ENCODE peak calls at places on chromosomes 6 and 20, in five cellular contexts. One of them, this sample, is unnamed.
A peak's percentile ranks its signal among the peaks of the same experiment; 100 is the strongest.

GRCh38 chr20:19922716-19923115 is 94.4 kb upstream of the NAA20 start:
- DNase-seq in K562: no peak
- DNase-seq in Panc1: no peak
- DNase-seq in Peyer's patch: no peak
- DNase-seq in A549: no peak
- DNase-seq in this sample: no peak

GRCh38 chr20:32970115-32970972 is 33.9 kb downstream of the SUN5 start:
- DNase-seq in Peyer's patch: no peak
- DNase-seq in Panc1: no peak
- DNase-seq in A549: no peak
- DNase-seq in K562: no peak
- DNase-seq in this sample: no peak

GRCh38 chr6:14930366-14930989 is 315.4 kb upstream of the JARID2 start:
- DNase-seq in Panc1: no peak
- DNase-seq in Peyer's patch: no peak
- DNase-seq in A549: no peak
- DNase-seq in K562: no peak
- DNase-seq in this sample: no peak

GRCh38 chr6:143224516-143224915 is 163.8 kb downstream of the AIG1 start:
- DNase-seq in A549: no peak
- DNase-seq in Peyer's patch: no peak
- DNase-seq in Panc1: no peak
- DNase-seq in K562: no peak
- DNase-seq in this sample: no peak

GRCh38 chr6:73382462-73383113 is 12.0 kb upstream of the DDX43 start:
- DNase-seq in Panc1: no peak
- DNase-seq in Peyer's patch: no peak
- DNase-seq in A549: no peak
- DNase-seq in K562: no peak
- DNase-seq in this sample: no peak

GRCh38 chr6:11202513-11203305 is 29.8 kb downstream of the NEDD9 start:
- DNase-seq in A549: no peak
- DNase-seq in Panc1: no peak
- DNase-seq in Peyer's patch: no peak
- DNase-seq in K562: no peak
- DNase-seq in this sample: no peak

GRCh38 chr6:125558907-125559306 is 190.5 kb upstream of the HEY2 start:
- DNase-seq in Peyer's patch: no peak
- DNase-seq in A549: no peak
- DNase-seq in K562: no peak
- DNase-seq in Panc1: no peak
- DNase-seq in this sample: no peak

GRCh38 chr6:154276810-154277577 is 79.6 kb downstream of the IPCEF1 start:
- DNase-seq in Panc1: no peak
- DNase-seq in K562: peak; percentile 28
- DNase-seq in A549: peak; percentile 8
- DNase-seq in Peyer's patch: no peak
- DNase-seq in this sample: no peak

GRCh38 chr6:17962436-17963031 is 24.9 kb downstream of the KIF13A start:
- DNase-seq in Peyer's patch: no peak
- DNase-seq in A549: no peak
- DNase-seq in Panc1: no peak
- DNase-seq in K562: peak; percentile 97
- DNase-seq in this sample: no peak

GRCh38 chr20:35699914-35700624 is 864 bp downstream of the ROMO1 start:
- DNase-seq in K562: no peak
- DNase-seq in A549: no peak
- DNase-seq in Panc1: no peak
- DNase-seq in Peyer's patch: no peak
- DNase-seq in this sample: no peak

GRCh38 chr6:154923199-154923869 is 71.8 kb upstream of the TIAM2 start:
- DNase-seq in K562: no peak
- DNase-seq in A549: no peak
- DNase-seq in Peyer's patch: no peak
- DNase-seq in Panc1: no peak
- DNase-seq in this sample: no peak

GRCh38 chr20:57167292-57167655 is 99.2 kb downstream of the BMP7 start:
- DNase-seq in Panc1: no peak
- DNase-seq in K562: no peak
- DNase-seq in A549: no peak
- DNase-seq in Peyer's patch: peak; percentile 6
- DNase-seq in this sample: no peak

GRCh38 chr20:6870559-6870958 is 103.1 kb downstream of the BMP2 start:
- DNase-seq in Panc1: no peak
- DNase-seq in A549: no peak
- DNase-seq in K562: no peak
- DNase-seq in Peyer's patch: no peak
- DNase-seq in this sample: no peak

GRCh38 chr6:163814494-163815364 is 400.2 kb downstream of the QKI start:
- DNase-seq in Peyer's patch: no peak
- DNase-seq in A549: peak; percentile 25
- DNase-seq in Panc1: no peak
- DNase-seq in K562: no peak
- DNase-seq in this sample: no peak

GRCh38 chr6:20286968-20287565 is 74.8 kb upstream of the MBOAT1 start:
- DNase-seq in K562: no peak
- DNase-seq in Panc1: no peak
- DNase-seq in Peyer's patch: no peak
- DNase-seq in A549: no peak
- DNase-seq in this sample: no peak

GRCh38 chr6:116424001-116424400 is 37.2 kb upstream of the CALHM6 start:
- DNase-seq in Panc1: no peak
- DNase-seq in Peyer's patch: no peak
- DNase-seq in A549: no peak
- DNase-seq in K562: no peak
- DNase-seq in this sample: no peak

GRCh38 chr20:52983726-52984450 is 11.7 kb downstream of the TSHZ2 start:
- DNase-seq in Peyer's patch: no peak
- DNase-seq in A549: no peak
- DNase-seq in Panc1: no peak
- DNase-seq in K562: no peak
- DNase-seq in this sample: no peak

GRCh38 chr6:116012966-116013365 is 47.7 kb downstream of the FRK start:
- DNase-seq in Panc1: no peak
- DNase-seq in K562: no peak
- DNase-seq in A549: no peak
- DNase-seq in Peyer's patch: no peak
- DNase-seq in this sample: no peak

GRCh38 chr6:38068854-38069253 is 249.3 kb downstream of the ZFAND3 start:
- DNase-seq in Peyer's patch: no peak
- DNase-seq in A549: no peak
- DNase-seq in K562: no peak
- DNase-seq in Panc1: no peak
- DNase-seq in this sample: no peak

GRCh38 chr20:48682529-48683385 is 145.0 kb downstream of the PREX1 start:
- DNase-seq in Panc1: no peak
- DNase-seq in A549: no peak
- DNase-seq in Peyer's patch: peak; percentile 82
- DNase-seq in K562: peak; percentile 68
- DNase-seq in this sample: no peak

GRCh38 chr20:46325788-46326472 is 17.6 kb upstream of the CDH22 start:
- DNase-seq in Peyer's patch: no peak
- DNase-seq in K562: no peak
- DNase-seq in A549: no peak
- DNase-seq in Panc1: no peak
- DNase-seq in this sample: no peak

GRCh38 chr6:138245751-138246150 is 27.5 kb upstream of the PBOV1 start:
- DNase-seq in Peyer's patch: no peak
- DNase-seq in Panc1: no peak
- DNase-seq in K562: no peak
- DNase-seq in A549: no peak
- DNase-seq in this sample: no peak

GRCh38 chr6:75204959-75205775 is 686 bp downstream of the COL12A1 start:
- DNase-seq in A549: peak; percentile 22
- DNase-seq in Peyer's patch: no peak
- DNase-seq in Panc1: no peak
- DNase-seq in K562: no peak
- DNase-seq in this sample: no peak

GRCh38 chr6:75204222-75204958 is 1.5 kb downstream of the COL12A1 start:
- DNase-seq in Panc1: no peak
- DNase-seq in A549: peak; percentile 67
- DNase-seq in K562: peak; percentile 31
- DNase-seq in Peyer's patch: peak; percentile 66
- DNase-seq in this sample: no peak

GRCh38 chr6:75201901-75202672 is 3.8 kb downstream of the COL12A1 start:
- DNase-seq in A549: no peak
- DNase-seq in Panc1: no peak
- DNase-seq in Peyer's patch: peak; percentile 52
- DNase-seq in K562: no peak
- DNase-seq in this sample: no peak

GRCh38 chr6:75202676-75203131 is 3.1 kb downstream of the COL12A1 start:
- DNase-seq in K562: no peak
- DNase-seq in A549: no peak
- DNase-seq in Peyer's patch: no peak
- DNase-seq in Panc1: no peak
- DNase-seq in this sample: no peak

GRCh38 chr6:75203721-75204120 is 2.1 kb downstream of the COL12A1 start:
- DNase-seq in A549: no peak
- DNase-seq in Panc1: no peak
- DNase-seq in Peyer's patch: no peak
- DNase-seq in K562: no peak
- DNase-seq in this sample: no peak
- H3K4me3 ChIP-seq in A549: peak overlapping the region; percentile 56
- H3K4me3 ChIP-seq in Panc1: no peak overlapping the region
- H3K4me3 ChIP-seq in Peyer's patch: no peak overlapping the region
- H3K4me3 ChIP-seq in K562: no peak overlapping the region
- H3K4me3 ChIP-seq in this sample: no peak overlapping the region

GRCh38 chr6:108575905-108576494 is 15.3 kb downstream of the FOXO3 start:
- DNase-seq in Panc1: no peak
- DNase-seq in K562: peak; percentile 29
- DNase-seq in Peyer's patch: no peak
- DNase-seq in A549: no peak
- DNase-seq in this sample: no peak
- H3K4me1 ChIP-seq in Panc1: peaks cover 2% of the 10 kb centered on the region
- H3K4me1 ChIP-seq in K562: peaks cover 5% of the 10 kb centered on the region
- H3K4me1 ChIP-seq in Peyer's patch: peaks cover 50% of the 10 kb centered on the region
- H3K4me1 ChIP-seq in A549: peaks cover 14% of the 10 kb centered on the region
- H3K4me1 ChIP-seq in this sample: no peaks in the 10 kb centered on the region

GRCh38 chr6:161372422-161372793 is 98.5 kb upstream of the AGPAT4 start:
- DNase-seq in K562: no peak
- DNase-seq in A549: no peak
- DNase-seq in Panc1: no peak
- DNase-seq in Peyer's patch: no peak
- DNase-seq in this sample: no peak

GRCh38 chr6:161373905-161374451 is 100.1 kb upstream of the AGPAT4 start:
- DNase-seq in K562: peak; percentile 73
- DNase-seq in Panc1: peak; percentile 54
- DNase-seq in Peyer's patch: peak; percentile 76
- DNase-seq in A549: peak; percentile 58
- DNase-seq in this sample: no peak

GRCh38 chr6:161376367-161376766 is 102.5 kb upstream of the AGPAT4 start:
- DNase-seq in A549: no peak
- DNase-seq in Panc1: no peak
- DNase-seq in Peyer's patch: no peak
- DNase-seq in K562: no peak
- DNase-seq in this sample: no peak

GRCh38 chr6:161377116-161377515 is 103.3 kb upstream of the AGPAT4 start:
- DNase-seq in K562: no peak
- DNase-seq in Peyer's patch: no peak
- DNase-seq in A549: no peak
- DNase-seq in Panc1: no peak
- DNase-seq in this sample: no peak

GRCh38 chr6:161374971-161375873 is 101.4 kb upstream of the AGPAT4 start:
- DNase-seq in A549: no peak
- DNase-seq in Panc1: no peak
- DNase-seq in K562: peak; percentile 76
- DNase-seq in Peyer's patch: peak; percentile 80
- DNase-seq in this sample: no peak
- H3K4me3 ChIP-seq in A549: no peak overlapping the region
- H3K4me3 ChIP-seq in Panc1: peak overlapping the region; percentile 14
- H3K4me3 ChIP-seq in K562: peak overlapping the region; percentile 10
- H3K4me3 ChIP-seq in Peyer's patch: no peak overlapping the region
- H3K4me3 ChIP-seq in this sample: no peak overlapping the region

GRCh38 chr6:5045417-5045816 is 39.7 kb upstream of the PPP1R3G start:
- DNase-seq in Panc1: no peak
- DNase-seq in A549: no peak
- DNase-seq in K562: no peak
- DNase-seq in Peyer's patch: no peak
- DNase-seq in this sample: no peak
- H3K4me1 ChIP-seq in Panc1: no peaks in the 10 kb centered on the region
- H3K4me1 ChIP-seq in A549: no peaks in the 10 kb centered on the region
- H3K4me1 ChIP-seq in K562: no peaks in the 10 kb centered on the region
- H3K4me1 ChIP-seq in Peyer's patch: no peaks in the 10 kb centered on the region
- H3K4me1 ChIP-seq in this sample: no peaks in the 10 kb centered on the region

DNA sequence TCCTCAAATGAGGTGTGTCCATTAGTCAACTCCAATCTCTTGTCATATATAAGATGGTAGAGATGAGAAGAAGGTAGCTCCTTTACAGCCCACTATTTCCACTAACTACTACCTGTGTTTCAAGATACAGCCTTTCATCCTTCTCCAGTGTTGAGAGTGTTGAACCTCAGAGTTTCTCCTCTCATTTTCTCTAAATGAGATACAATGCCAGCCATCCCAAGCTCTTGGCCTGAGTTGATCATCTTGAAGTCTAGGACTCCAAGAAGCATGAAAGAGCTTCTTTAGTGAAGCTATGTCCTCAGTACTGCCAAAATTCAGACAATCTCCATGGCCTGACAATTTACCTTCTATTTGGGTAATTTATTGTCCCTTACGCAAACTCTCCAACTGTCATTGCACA is 548 bp upstream of the HLA-DRA start:
- DNase-seq in Panc1: no peak
- DNase-seq in K562: no peak
- DNase-seq in Peyer's patch: no peak
- DNase-seq in A549: no peak
- DNase-seq in this sample: no peak
- H3K4me3 ChIP-seq in Panc1: no peak overlapping the region
- H3K4me3 ChIP-seq in K562: no peak overlapping the region
- H3K4me3 ChIP-seq in Peyer's patch: no peak overlapping the region
- H3K4me3 ChIP-seq in A549: no peak overlapping the region
- H3K4me3 ChIP-seq in this sample: no peak overlapping the region

GRCh38 chr6:156794963-156795362 is 17.8 kb downstream of the ARID1B start:
- DNase-seq in K562: no peak
- DNase-seq in Peyer's patch: no peak
- DNase-seq in A549: no peak
- DNase-seq in Panc1: no peak
- DNase-seq in this sample: no peak
- H3K4me1 ChIP-seq in K562: peaks cover 12% of the 10 kb centered on the region
- H3K4me1 ChIP-seq in Peyer's patch: peaks cover 54% of the 10 kb centered on the region
- H3K4me1 ChIP-seq in A549: peaks cover 4% of the 10 kb centered on the region
- H3K4me1 ChIP-seq in Panc1: peaks cover 10% of the 10 kb centered on the region
- H3K4me1 ChIP-seq in this sample: peaks cover 10% of the 10 kb centered on the region

GRCh38 chr20:3785240-3786125 is 1.1 kb downstream of the CENPB start:
- DNase-seq in Peyer's patch: no peak
- DNase-seq in K562: peak; percentile 24
- DNase-seq in Panc1: no peak
- DNase-seq in A549: no peak
- DNase-seq in this sample: no peak
- H3K4me3 ChIP-seq in Peyer's patch: peak overlapping the region; percentile 44
- H3K4me3 ChIP-seq in K562: peak overlapping the region; percentile 58
- H3K4me3 ChIP-seq in Panc1: peak overlapping the region; percentile 65
- H3K4me3 ChIP-seq in A549: peak overlapping the region; percentile 86
- H3K4me3 ChIP-seq in this sample: peak overlapping the region; percentile 50

GRCh38 chr6:87698618-87699017 is 3.4 kb downstream of the AKIRIN2 start:
- DNase-seq in Peyer's patch: no peak
- DNase-seq in Panc1: no peak
- DNase-seq in K562: no peak
- DNase-seq in A549: no peak
- DNase-seq in this sample: no peak
- H3K4me1 ChIP-seq in Peyer's patch: peaks cover 28% of the 10 kb centered on the region
- H3K4me1 ChIP-seq in Panc1: peaks cover 27% of the 10 kb centered on the region
- H3K4me1 ChIP-seq in K562: peaks cover 8% of the 10 kb centered on the region
- H3K4me1 ChIP-seq in A549: peaks cover 48% of the 10 kb centered on the region
- H3K4me1 ChIP-seq in this sample: no peaks in the 10 kb centered on the region

This sample was measured in iPS DF 6.9.